ENCODE peak calls at places on chromosomes 3 and 15, in six cellular contexts. V is endothelial cell of umbilical vein; B is cardiac muscle cell; G is CD8-positive, alpha-beta T cell; S is effector memory CD4-positive, alpha-beta T cell; U is small intestine. F is an unnamed sample. For H3K36me3, the result is how much of the 10 kb centered on the place peaks cover.

GRCh38 chr3:129197341-129197740 is 13.6 kb upstream of the CNBP start:
- DNase-seq in U (no peak), V (peak), G (no peak), S (no peak), B (no peak), F (no peak)

GRCh38 chr3:138118863-138119766 is 3.7 kb upstream of the DZIP1L start:
- DNase-seq in G (peak), U (peak), B (peak), S (no peak), V (peak), F (no peak)

GRCh38 chr3:36701903-36702374 is 62.4 kb downstream of the DCLK3 start:
- DNase-seq in G (no peak), U (no peak), V (peak), S (no peak), B (peak), F (no peak)

GRCh38 chr3:50604628-50605588 is 6.7 kb downstream of the CISH start:
- DNase-seq in B (no peak), U (no peak), S (no peak), V (no peak), G (no peak), F (peak)

GRCh38 chr15:99135194-99135593 is 30.3 kb downstream of the SYNM start:
- DNase-seq in U (no peak), V (peak), G (no peak), S (no peak), B (no peak), F (no peak)

GRCh38 chr3:49081429-49081828 is 12.4 kb downstream of the QRICH1 start:
- DNase-seq in U (no peak), B (no peak), V (no peak), S (no peak), G (no peak), F (no peak)

GRCh38 chr15:55389276-55389631 is 18.9 kb downstream of the CCPG1 start:
- DNase-seq in V (no peak), G (no peak), S (no peak), B (no peak), U (no peak), F (no peak)

GRCh38 chr3:87260270-87260669 is 16.1 kb downstream of the POU1F1 start:
- DNase-seq in V (peak), S (no peak), G (peak), U (peak), B (peak), F (no peak)

GRCh38 chr3:535566-536416 is 339.2 kb downstream of the CHL1 start:
- DNase-seq in V (no peak), B (peak), G (no peak), U (no peak), S (no peak), F (no peak)

GRCh38 chr15:40247406-40247971 is 8.6 kb downstream of the PAK6 start:
- DNase-seq in S (no peak), U (no peak), B (no peak), V (no peak), G (no peak), F (no peak)

GRCh38 chr3:52017467-52018065 is 21.9 kb upstream of the RPL29 start:
- DNase-seq in S (no peak), B (no peak), U (no peak), G (no peak), V (no peak), F (no peak)

GRCh38 chr15:91228890-91229289 is 128.8 kb downstream of the SV2B start:
- DNase-seq in S (no peak), B (no peak), G (no peak), V (no peak), U (no peak), F (no peak)

GRCh38 chr15:90087454-90088154 is 14.7 kb downstream of the IDH2 start:
- DNase-seq in B (peak), G (no peak), S (no peak), V (peak), U (no peak), F (no peak)

GRCh38 chr3:27669505-27670085 is 52.5 kb downstream of the EOMES start:
- DNase-seq in U (no peak), G (no peak), B (no peak), V (no peak), S (no peak), F (no peak)

GRCh38 chr3:183295211-183295610 is 42.2 kb downstream of the B3GNT5 start:
- DNase-seq in V (no peak), S (no peak), G (no peak), U (no peak), B (peak), F (peak)

GRCh38 chr3:71016141-71016845 is 567.2 kb downstream of the FOXP1 start:
- DNase-seq in V (no peak), U (no peak), B (peak), S (no peak), G (no peak), F (no peak)

GRCh38 chr3:36804295-36805055 is 40.1 kb upstream of the DCLK3 start:
- DNase-seq in U (no peak), B (no peak), S (no peak), G (no peak), V (no peak), F (no peak)

GRCh38 chr3:149464706-149465328 is 9.7 kb upstream of the TM4SF4 start:
- DNase-seq in S (no peak), V (no peak), G (no peak), B (no peak), U (no peak), F (peak)

GRCh38 chr3:112654979-112655378 is 14.0 kb upstream of the CCDC80 start:
- DNase-seq in G (no peak), B (peak), U (no peak), S (no peak), V (no peak), F (no peak)

GRCh38 chr15:55586808-55587207 is 1.3 kb downstream of the PYGO1 start:
- DNase-seq in B (no peak), V (no peak), U (no peak), G (no peak), S (no peak), F (no peak)

GRCh38 chr15:80061581-80061980 is 2.1 kb downstream of the ZFAND6 start:
- DNase-seq in G (no peak), B (peak), S (no peak), V (no peak), U (no peak), F (no peak)

GRCh38 chr15:44058126-44058525 is 136.9 kb downstream of the FRMD5 start:
- DNase-seq in V (no peak), U (no peak), S (no peak), G (no peak), B (no peak), F (no peak)

GRCh38 chr3:124787490-124788195 is 57.4 kb downstream of the UMPS start:
- DNase-seq in V (no peak), S (no peak), B (peak), G (no peak), U (no peak), F (no peak)

GRCh38 chr3:195204360-195205166 is 66.4 kb downstream of the XXYLT1 start:
- DNase-seq in G (no peak), S (no peak), U (no peak), B (peak), V (peak), F (no peak)

GRCh38 chr15:48782911-48783310 is 28.0 kb downstream of the CEP152 start:
- DNase-seq in U (no peak), V (no peak), B (no peak), G (no peak), S (no peak), F (no peak)

GRCh38 chr3:183359036-183359435 is 69.4 kb downstream of the MCF2L2 start:
- DNase-seq in S (no peak), U (no peak), B (no peak), G (no peak), V (no peak), F (no peak)

GRCh38 chr3:4983739-4984510 is 4.7 kb downstream of the BHLHE40 start:
- DNase-seq in U (peak), B (peak), V (peak), G (peak), S (peak), F (no peak)
- H3K36me3 ChIP-seq in U (under half), B (under half), V (under half), G (under half), S (under half), F (under half)

GRCh38 chr3:66402596-66403267 is 98.1 kb downstream of the LRIG1 start:
- DNase-seq in V (no peak), B (no peak), S (no peak), G (no peak), U (no peak), F (no peak)
- H3K36me3 ChIP-seq in V (under half), B (under half), S (half or more), G (under half), U (under half), F (under half)

DNA sequence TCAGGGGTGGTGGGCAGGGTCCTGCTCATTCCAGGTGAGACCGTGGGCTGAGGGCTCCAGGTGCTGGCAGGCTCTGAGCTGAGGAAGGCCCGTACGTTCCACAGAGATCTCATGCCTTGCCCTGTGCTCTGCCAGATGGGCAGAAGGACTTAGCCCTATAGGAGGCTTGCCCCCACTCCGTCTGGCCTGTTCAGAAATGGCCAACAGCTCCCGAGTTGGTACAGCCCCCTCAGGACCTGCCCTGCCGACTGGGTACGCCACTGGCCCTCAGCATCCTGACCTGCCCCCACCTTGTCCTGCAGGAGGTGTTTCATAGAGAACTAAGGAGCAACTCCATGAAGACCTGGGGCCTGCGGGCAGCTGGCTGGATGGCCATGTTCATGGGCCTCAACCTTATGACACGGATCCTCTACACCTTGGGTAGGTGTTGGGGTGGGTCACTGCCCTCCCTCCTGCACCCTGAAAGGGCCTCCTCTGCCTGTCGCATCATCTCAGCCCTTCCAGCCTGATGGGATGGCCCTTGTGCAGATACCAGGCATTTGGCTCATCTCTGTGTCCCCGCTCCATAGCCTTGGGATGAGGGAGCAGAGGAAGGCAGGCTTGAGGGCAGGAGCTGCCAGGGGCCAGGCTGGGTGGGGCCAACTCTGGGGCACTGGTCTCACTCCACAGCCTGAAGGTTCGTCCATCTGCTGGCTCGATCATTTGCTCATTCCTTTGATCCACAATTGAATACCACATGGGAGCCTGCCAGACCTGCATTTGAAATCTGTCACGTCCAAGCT is 14.2 kb downstream of the TMEM43 start:
- DNase-seq in V (no peak), S (no peak), G (no peak), B (no peak), U (no peak), F (no peak)
- H3K36me3 ChIP-seq in V (under half), S (half or more), G (under half), B (under half), U (under half), F (half or more)

GRCh38 chr3:108554233-108554632 is 35.0 kb downstream of the CIP2A start:
- DNase-seq in G (no peak), S (no peak), U (no peak), B (no peak), V (no peak), F (no peak)
- H3K36me3 ChIP-seq in G (under half), S (under half), U (under half), B (under half), V (under half), F (under half)

DNA sequence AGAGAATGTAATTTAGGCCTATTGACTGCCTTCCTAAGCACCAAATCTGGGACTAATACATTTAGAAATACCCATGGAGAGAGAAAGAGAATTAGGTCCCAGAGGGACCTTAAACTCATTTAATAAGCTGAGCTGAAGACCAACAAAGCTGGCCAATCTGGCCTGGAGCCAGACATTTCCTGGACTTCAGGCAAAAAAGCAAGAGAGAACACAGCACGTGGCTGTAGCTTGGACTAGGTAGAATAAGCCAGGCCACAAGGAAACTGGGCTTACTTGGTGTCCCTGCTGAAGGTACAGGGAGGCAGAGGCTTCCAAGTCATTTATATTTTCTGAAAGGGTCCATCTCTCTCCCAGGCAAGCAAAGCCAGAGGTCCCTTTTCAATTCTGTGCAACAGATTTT is 88.1 kb downstream of the RTP4 start:
- DNase-seq in G (no peak), B (peak), U (no peak), V (no peak), S (no peak), F (no peak)
- H3K36me3 ChIP-seq in G (under half), B (under half), U (under half), V (under half), S (under half), F (under half)

DNA sequence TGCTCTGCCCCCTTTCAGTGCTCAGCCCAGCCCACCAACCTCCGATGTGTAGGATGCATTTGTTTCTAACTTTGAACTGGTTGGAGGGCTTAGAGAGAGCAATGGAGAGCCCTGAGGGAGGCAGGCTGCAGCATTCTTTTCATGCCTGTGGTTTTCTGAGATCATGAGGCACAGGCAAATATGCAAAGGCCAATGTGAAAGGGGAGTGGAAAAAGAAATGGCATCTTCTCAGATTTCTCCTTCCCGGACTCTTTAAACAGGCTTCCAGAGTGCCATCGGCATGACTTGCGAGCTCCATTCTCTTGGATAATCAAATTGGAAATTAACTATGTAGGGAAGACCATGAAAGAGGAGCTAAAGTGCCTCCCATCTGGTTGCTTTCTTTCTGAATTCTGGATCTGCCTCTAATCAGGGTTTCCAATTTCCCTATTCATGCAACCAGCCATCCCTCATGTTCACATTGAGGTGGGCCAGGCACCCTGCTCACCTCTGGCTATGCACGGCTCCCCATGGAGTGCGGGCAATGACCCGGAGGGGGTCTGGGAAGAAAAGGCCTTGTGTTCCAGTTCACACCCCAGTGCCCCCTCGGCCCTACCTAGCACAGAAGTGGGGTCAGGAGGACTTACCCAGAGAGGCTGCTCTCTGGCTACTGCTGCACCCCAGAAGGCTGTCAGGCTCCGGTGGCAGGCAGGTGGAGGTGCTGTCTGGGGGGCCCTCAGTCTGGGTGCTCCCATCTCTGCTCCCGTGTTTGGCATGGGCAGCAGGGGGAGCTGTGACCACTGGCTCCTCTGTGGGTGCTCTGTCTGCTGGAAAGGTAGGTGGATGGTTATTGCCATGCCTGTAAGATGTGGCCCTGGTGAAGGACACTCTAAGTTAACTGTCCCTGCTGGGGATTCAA is 16.1 kb downstream of the AMOTL2 start:
- DNase-seq in V (peak), B (peak), G (no peak), S (no peak), U (peak), F (peak)
- H3K36me3 ChIP-seq in V (half or more), B (half or more), G (under half), S (under half), U (under half), F (half or more)

GRCh38 chr3:120052225-120052624 is 42.0 kb downstream of the GSK3B start:
- DNase-seq in U (no peak), B (no peak), S (no peak), V (no peak), G (no peak), F (no peak)
- H3K36me3 ChIP-seq in U (under half), B (under half), S (under half), V (under half), G (under half), F (under half)

GRCh38 chr3:119230071-119230470 is 10.6 kb downstream of the B4GALT4 start:
- DNase-seq in G (no peak), S (no peak), U (no peak), V (no peak), B (no peak), F (no peak)
- H3K36me3 ChIP-seq in G (under half), S (under half), U (under half), V (under half), B (half or more), F (under half)

GRCh38 chr3:9669720-9670432 is 20.6 kb downstream of the MTMR14 start:
- DNase-seq in S (no peak), U (no peak), G (no peak), B (peak), V (peak), F (peak)
- H3K36me3 ChIP-seq in S (half or more), U (under half), G (half or more), B (under half), V (under half), F (half or more)

F was measured in upper lobe of left lung.